ENCODE peak calls at places on chromosomes 11 and 22, in eight cellular contexts. T, D, Y, V, H, Z, W and X are unnamed samples.

GRCh38 chr11:107591098-107591445 is at the start of gene ELMOD1:
- DNase-seq in T (peak; percentile 24), D (peak; percentile 62), Y (no peak), V (no peak), H (peak; percentile 80), Z (peak; percentile 54), W (peak; percentile 40), X (peak; percentile 25)

GRCh38 chr11:12099132-12099873 is 11.1 kb upstream of the MICAL2 start:
- DNase-seq in T (no peak), D (no peak), Y (no peak), V (no peak), H (no peak), Z (no peak), W (no peak), X (no peak)

GRCh38 chr11:43992834-43993637 is 50.6 kb downstream of the C11orf96 start:
- DNase-seq in T (no peak), D (no peak), Y (no peak), V (no peak), H (no peak), Z (peak; percentile 56), W (peak; percentile 57), X (no peak)

GRCh38 chr22:40955516-40955915 is 4.3 kb downstream of the RBX1 start:
- DNase-seq in T (no peak), D (no peak), Y (no peak), V (no peak), H (no peak), Z (no peak), W (peak; percentile 78), X (no peak)

GRCh38 chr22:33569547-33569946 is 350.7 kb downstream of the LARGE1 start:
- DNase-seq in T (no peak), D (no peak), Y (no peak), V (no peak), H (no peak), Z (no peak), W (no peak), X (no peak)

GRCh38 chr11:68843052-68843561 is 1.4 kb upstream of the CPT1A start:
- DNase-seq in T (no peak), D (no peak), Y (peak; percentile 37), V (peak; percentile 28), H (no peak), Z (no peak), W (peak; percentile 41), X (peak; percentile 34)

GRCh38 chr11:41245704-41246398 is 213.6 kb downstream of the LRRC4C start:
- DNase-seq in T (no peak), D (no peak), Y (no peak), V (no peak), H (peak; percentile 17), Z (no peak), W (no peak), X (no peak)

GRCh38 chr22:20953342-20953608 is 13.8 kb upstream of the AIFM3 start:
- DNase-seq in T (no peak), D (no peak), Y (no peak), V (no peak), H (no peak), Z (no peak), W (no peak), X (no peak)

GRCh38 chr22:44438481-44439131 is 59.4 kb downstream of the RTL6 start:
- DNase-seq in T (no peak), D (no peak), Y (no peak), V (no peak), H (no peak), Z (no peak), W (no peak), X (no peak)

GRCh38 chr22:44437493-44438015 is 60.5 kb downstream of the RTL6 start:
- DNase-seq in T (no peak), D (no peak), Y (no peak), V (no peak), H (no peak), Z (no peak), W (peak; percentile 18), X (no peak)

GRCh38 chr22:44439356-44440223 is 58.4 kb downstream of the RTL6 start:
- DNase-seq in T (no peak), D (no peak), Y (no peak), V (no peak), H (no peak), Z (no peak), W (no peak), X (no peak)

GRCh38 chr22:44436656-44437492 is 61.2 kb downstream of the RTL6 start:
- DNase-seq in T (no peak), D (no peak), Y (no peak), V (no peak), H (no peak), Z (no peak), W (no peak), X (no peak)

DNA sequence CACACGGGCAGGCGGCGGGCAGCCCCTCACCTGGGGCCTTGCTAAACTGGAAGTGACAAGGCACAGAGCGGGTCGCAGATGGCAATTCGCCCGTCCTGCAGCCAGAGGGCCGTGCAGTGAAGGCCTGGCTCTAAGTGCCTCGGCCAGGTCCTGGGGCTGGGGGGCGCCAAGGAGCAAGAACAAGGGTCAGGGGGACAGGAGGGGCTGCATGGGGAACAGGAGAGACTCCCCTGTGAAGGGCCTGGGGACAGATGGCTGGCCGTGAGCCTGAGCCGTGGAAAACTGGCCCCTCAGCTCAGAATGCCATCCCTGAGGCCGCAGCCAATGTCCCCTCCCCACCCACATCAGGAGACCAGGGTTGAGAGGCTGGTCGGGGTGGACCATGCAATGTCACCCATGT is 60.0 kb downstream of the RTL6 start:
- DNase-seq in T (no peak), D (no peak), Y (no peak), V (no peak), H (no peak), Z (no peak), W (no peak), X (no peak)
- TF ChIP-seq CTCF in T (no peak), D (no peak), Y (no peak), V (no peak), H (no peak), Z (no peak), W (no peak), X (no peak)

DNA sequence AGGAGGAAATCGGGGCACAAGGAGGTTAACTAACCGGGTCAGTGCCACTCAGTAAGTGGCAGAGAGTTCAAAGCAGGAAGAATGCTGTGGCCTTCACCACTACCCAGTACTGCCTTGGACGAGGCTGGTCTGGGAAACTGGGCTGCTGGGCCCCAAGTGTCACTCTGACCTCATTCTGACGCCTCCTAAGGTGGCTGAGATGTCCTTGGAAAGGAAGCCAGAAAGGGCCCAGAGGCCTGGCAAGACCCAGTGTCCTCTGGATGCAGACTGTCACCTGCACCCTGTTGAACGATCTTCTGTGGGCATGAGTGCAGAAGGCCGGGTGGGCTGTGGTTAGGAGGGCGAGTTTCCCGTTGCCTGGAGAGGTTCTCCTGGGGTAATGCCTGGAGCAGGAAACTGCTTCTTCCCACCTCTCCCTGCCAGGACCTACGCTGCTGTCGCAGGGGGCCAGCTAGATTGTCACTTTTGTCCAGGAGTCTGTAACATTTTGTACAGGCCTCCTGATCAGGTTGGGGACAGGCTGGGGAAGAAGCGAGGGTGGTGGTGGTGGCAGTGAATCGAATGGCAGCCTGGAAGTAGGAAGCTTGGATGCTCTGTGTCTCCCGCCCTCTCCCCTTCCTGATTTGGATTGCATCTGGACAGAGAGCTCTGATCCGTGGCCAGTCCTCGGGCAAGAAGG is 105.1 kb downstream of the ST3GAL4 start:
- DNase-seq in T (no peak), D (no peak), Y (no peak), V (no peak), H (no peak), Z (no peak), W (no peak), X (no peak)
- TF ChIP-seq CTCF in T (no peak), D (no peak), Y (no peak), V (no peak), H (no peak), Z (no peak), W (no peak), X (no peak)

GRCh38 chr11:125412177-125412496 is 83.9 kb downstream of the FEZ1 start:
- DNase-seq in T (no peak), D (no peak), Y (no peak), V (no peak), H (no peak), Z (no peak), W (no peak), X (no peak)
- TF ChIP-seq CTCF in T (no peak), D (no peak), Y (no peak), V (no peak), H (no peak), Z (no peak), W (no peak), X (no peak)

GRCh38 chr11:17992916-17993315 is 19.9 kb downstream of the SERGEF start:
- DNase-seq in T (no peak), D (no peak), Y (no peak), V (no peak), H (no peak), Z (no peak), W (no peak), X (no peak)

GRCh38 chr11:17988465-17988864 is 24.4 kb downstream of the SERGEF start:
- DNase-seq in T (no peak), D (no peak), Y (no peak), V (no peak), H (no peak), Z (no peak), W (no peak), X (no peak)

GRCh38 chr11:17987826-17988225 is 25.0 kb downstream of the SERGEF start:
- DNase-seq in T (no peak), D (no peak), Y (no peak), V (no peak), H (no peak), Z (no peak), W (no peak), X (no peak)

GRCh38 chr11:17989306-17989705 is 23.5 kb downstream of the SERGEF start:
- DNase-seq in T (no peak), D (no peak), Y (no peak), V (no peak), H (no peak), Z (no peak), W (no peak), X (no peak)

GRCh38 chr11:17991799-17992433 is 20.9 kb downstream of the SERGEF start:
- DNase-seq in T (no peak), D (peak; percentile 53), Y (peak; percentile 54), V (no peak), H (peak; percentile 76), Z (no peak), W (peak; percentile 60), X (no peak)
- TF ChIP-seq CTCF in T (peak; percentile 91), D (peak; percentile 85), Y (peak; percentile 88), V (peak; percentile 91), H (peak; percentile 81), Z (peak; percentile 87), W (peak; percentile 96), X (peak; percentile 99)

GRCh38 chr22:49427941-49428340 is 399.7 kb downstream of the BRD1 start:
- DNase-seq in T (no peak), D (no peak), Y (no peak), V (no peak), H (no peak), Z (no peak), W (no peak), X (no peak)

GRCh38 chr22:49427341-49427740 is 400.3 kb downstream of the BRD1 start:
- DNase-seq in T (no peak), D (no peak), Y (no peak), V (no peak), H (no peak), Z (no peak), W (no peak), X (no peak)

GRCh38 chr22:49426618-49427266 is 400.9 kb downstream of the BRD1 start:
- DNase-seq in T (no peak), D (no peak), Y (no peak), V (no peak), H (no peak), Z (no peak), W (no peak), X (no peak)

GRCh38 chr22:49431559-49431958 is 396.1 kb downstream of the BRD1 start:
- DNase-seq in T (no peak), D (no peak), Y (no peak), V (no peak), H (no peak), Z (no peak), W (no peak), X (no peak)

GRCh38 chr22:49429066-49429465 is 398.6 kb downstream of the BRD1 start:
- DNase-seq in T (no peak), D (no peak), Y (no peak), V (no peak), H (no peak), Z (no peak), W (no peak), X (no peak)
- TF ChIP-seq CTCF in T (no peak), D (no peak), Y (no peak), V (no peak), H (peak; percentile 40), Z (no peak), W (no peak), X (no peak)